ENCODE peak calls at places on chromosomes 2 and 18, in four cellular contexts. E is choroid plexus epithelial cell, L is left lung, A is lower leg skin. Y is an unnamed sample.

GRCh38 chr2:29423267-29423666 is 308.1 kb downstream of the CLIP4 start:
- DNase-seq in E (no peak), A (no peak), L (no peak), Y (no peak)

GRCh38 chr2:589551-589950 is 87.7 kb downstream of the TMEM18 start:
- DNase-seq in L (no peak), E (no peak), A (peak; percentile 31), Y (no peak)

GRCh38 chr18:66757946-66758345 is 154.1 kb upstream of the CDH19 start:
- DNase-seq in L (no peak), A (no peak), E (no peak), Y (no peak)

GRCh38 chr2:152715854-152716428 is 1.3 kb downstream of the PRPF40A start:
- DNase-seq in E (peak; percentile 27), A (no peak), L (no peak), Y (no peak)

GRCh38 chr2:101238930-101239759 is 13.5 kb upstream of the CNOT11 start:
- DNase-seq in E (no peak), A (no peak), L (no peak), Y (no peak)

GRCh38 chr18:39660141-39660540 is 2094.5 kb upstream of the CELF4 start:
- DNase-seq in A (no peak), E (peak; percentile 58), L (no peak), Y (no peak)

GRCh38 chr2:47241715-47242114 is 86.6 kb upstream of the STPG4 start:
- DNase-seq in L (no peak), E (no peak), A (no peak), Y (no peak)

GRCh38 chr2:235005603-235006259 is 53.9 kb downstream of the SH3BP4 start:
- DNase-seq in L (peak; percentile 64), E (peak; percentile 65), A (no peak), Y (no peak)

GRCh38 chr2:240946654-240947053 is 40.5 kb downstream of the CROCC2 start:
- DNase-seq in A (no peak), E (no peak), L (peak; percentile 47), Y (peak; percentile 7)

GRCh38 chr2:121346407-121346806 is 61.4 kb upstream of the TFCP2L1 start:
- DNase-seq in L (no peak), A (no peak), E (no peak), Y (no peak)

GRCh38 chr2:174686430-174686829 is 77.8 kb downstream of the CHRNA1 start:
- DNase-seq in A (no peak), E (no peak), L (no peak), Y (no peak)

GRCh38 chr2:205408690-205409089 is 273.6 kb upstream of the NRP2 start:
- DNase-seq in L (no peak), E (peak; percentile 9), A (no peak), Y (no peak)

GRCh38 chr2:12964904-12965539 is 248.3 kb downstream of the TRIB2 start:
- DNase-seq in E (no peak), L (no peak), A (no peak), Y (no peak)

GRCh38 chr2:37738266-37738885 is 66.9 kb upstream of the CDC42EP3 start:
- DNase-seq in L (no peak), A (no peak), E (peak; percentile 5), Y (no peak)

GRCh38 chr2:42967959-42968674 is 175.7 kb upstream of the HAAO start:
- DNase-seq in A (peak; percentile 67), E (peak; percentile 84), L (no peak), Y (no peak)

GRCh38 chr2:67479256-67479655 is 82.1 kb downstream of the ETAA1 start:
- DNase-seq in A (no peak), E (no peak), L (no peak), Y (no peak)

GRCh38 chr2:112050311-112050710 is 4.8 kb upstream of the TMEM87B start:
- DNase-seq in L (no peak), A (no peak), E (no peak), Y (no peak)

GRCh38 chr2:224222320-224222719 is 179.6 kb downstream of the FAM124B start:
- DNase-seq in E (peak; percentile 53), L (no peak), A (no peak), Y (no peak)

GRCh38 chr2:38907743-38908562 is 18.3 kb downstream of the ARHGEF33 start:
- DNase-seq in E (no peak), L (no peak), A (no peak), Y (no peak)

GRCh38 chr2:70086278-70086837 is 919 bp upstream of the PCBP1 start:
- DNase-seq in E (peak; percentile 93), A (peak; percentile 73), L (peak; percentile 89), Y (no peak)

GRCh38 chr2:68757081-68757480 is 22.5 kb downstream of the ARHGAP25 start:
- DNase-seq in L (no peak), E (no peak), A (no peak), Y (no peak)

GRCh38 chr18:56495884-56496283 is 142.5 kb downstream of the TXNL1 start:
- DNase-seq in L (no peak), E (no peak), A (no peak), Y (no peak)

GRCh38 chr2:67883316-67884080 is 179.3 kb downstream of the C1D start:
- DNase-seq in A (no peak), E (no peak), L (no peak), Y (no peak)

GRCh38 chr2:70988726-70989648 is 5.7 kb downstream of the TEX261 start:
- DNase-seq in L (no peak), E (no peak), A (no peak), Y (peak; percentile 5)

GRCh38 chr2:119694994-119695521 is 16.1 kb downstream of the TMEM177 start:
- DNase-seq in E (peak; percentile 80), A (no peak), L (no peak), Y (no peak)

GRCh38 chr2:95389256-95390119 is 13.0 kb upstream of the FAHD2A start:
- DNase-seq in L (peak; percentile 87), A (peak; percentile 46), E (peak; percentile 76), Y (no peak)

GRCh38 chr2:157107460-157107859 is 150.0 kb upstream of the GALNT5 start:
- DNase-seq in L (no peak), E (no peak), A (no peak), Y (no peak)

GRCh38 chr2:207469953-207470699 is 59.6 kb upstream of the CREB1 start:
- DNase-seq in L (no peak), A (no peak), E (no peak), Y (no peak)

GRCh38 chr2:146992466-146992865 is 852.4 kb upstream of the ACVR2A start:
- DNase-seq in A (no peak), L (no peak), E (no peak), Y (no peak)
- TF ChIP-seq CTCF in A (no peak), L (no peak), E (no peak), Y (no peak)

DNA sequence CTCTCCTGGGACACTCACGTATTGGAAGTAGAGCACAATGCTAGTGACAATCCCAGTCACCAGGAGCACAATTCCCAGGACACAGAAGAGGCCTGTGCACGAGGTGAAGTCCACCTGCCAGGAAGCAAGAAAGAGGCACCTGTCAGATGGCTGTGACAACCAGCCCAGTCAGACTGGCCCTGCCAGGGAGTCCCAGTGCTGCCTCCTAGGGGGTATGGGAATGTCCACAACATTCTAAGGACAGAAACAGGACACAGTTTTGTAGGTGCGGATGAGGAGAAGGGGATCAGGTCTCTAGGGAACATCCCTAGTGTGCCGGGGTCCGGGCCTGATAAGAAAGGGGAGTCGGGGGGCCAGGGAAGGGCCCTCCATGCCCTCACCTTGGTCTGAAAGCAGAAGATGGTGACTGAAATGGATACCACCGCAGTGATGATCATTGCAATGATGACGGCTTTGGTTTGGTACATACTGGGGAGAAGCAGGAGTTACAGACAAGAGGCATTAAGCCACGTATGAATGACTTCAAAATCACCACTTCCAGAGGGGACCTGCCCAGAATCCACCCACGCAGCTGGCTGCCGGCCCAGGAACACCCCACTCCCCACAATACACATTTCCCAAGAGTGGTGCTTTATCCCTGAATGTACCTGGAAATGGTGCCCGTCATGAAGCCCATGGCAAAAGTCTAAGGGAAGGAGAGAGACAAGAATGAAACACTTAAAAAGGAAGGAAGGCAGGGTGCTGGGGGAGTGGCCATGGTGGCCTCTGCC is 6.9 kb downstream of the PNKD start:
- DNase-seq in L (no peak), E (no peak), A (no peak), Y (no peak)
- TF ChIP-seq CTCF in L (no peak), E (peak; percentile 18), A (no peak), Y (no peak)

GRCh38 chr18:78875268-78875997 is 104.2 kb upstream of the SALL3 start:
- DNase-seq in L (no peak), E (peak; percentile 4), A (no peak), Y (no peak)
- TF ChIP-seq CTCF in L (peak; percentile 55), E (peak; percentile 40), A (no peak), Y (peak; percentile 50)

GRCh38 chr18:77067315-77068061 is 65.1 kb downstream of the MBP start:
- DNase-seq in E (peak; percentile 98), L (peak; percentile 92), A (peak; percentile 79), Y (peak; percentile 74)
- TF ChIP-seq CTCF in E (peak; percentile 30), L (no peak), A (no peak), Y (no peak)

DNA sequence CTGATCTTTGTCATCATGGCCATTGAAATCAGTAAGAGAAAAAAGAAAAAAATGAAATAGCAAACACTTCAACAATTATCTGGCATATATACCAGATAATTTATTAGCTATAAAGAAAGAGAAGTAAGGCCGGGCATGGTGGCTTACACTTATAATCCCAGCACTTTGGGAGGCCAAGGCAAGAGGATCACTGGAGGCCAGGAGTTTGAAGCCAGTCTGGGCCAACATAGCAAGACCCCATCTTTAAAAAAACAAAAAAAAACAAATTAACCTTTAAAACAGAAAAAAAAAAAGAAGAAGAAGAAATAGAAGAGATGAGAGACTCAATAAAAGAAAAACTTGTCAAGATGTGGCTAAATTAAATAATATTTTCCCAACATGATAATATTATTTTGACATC is 61.6 kb upstream of the TGIF1 start:
- DNase-seq in E (no peak), L (no peak), A (no peak), Y (no peak)
- TF ChIP-seq CTCF in E (no peak), L (no peak), A (no peak), Y (no peak)

Y was measured in natural killer cell.